ENCODE peak calls at places on chromosome 18, in seven cellular contexts. W, L, S, Z, G, I and B are unnamed samples.
A peak's percentile ranks its signal among the peaks of the same experiment; 100 is the strongest.

GRCh38 chr18:49368876-49369440 is 91.5 kb downstream of the DYM start:
- DNase-seq in Z (no peak), W (no peak), I (no peak), L (peak; percentile 9), G (no peak), S (no peak), B (no peak)

GRCh38 chr18:7568426-7568825 is 1.3 kb downstream of the PTPRM start:
- DNase-seq in W (peak; percentile 4), S (no peak), L (peak; percentile 37), G (no peak), Z (peak; percentile 66), I (no peak), B (no peak)

GRCh38 chr18:1296237-1296636 is 391.6 kb downstream of the ADCYAP1 start:
- DNase-seq in L (no peak), Z (no peak), G (no peak), S (no peak), I (no peak), W (no peak), B (no peak)

GRCh38 chr18:382423-382984 is 114.7 kb upstream of the THOC1 start:
- DNase-seq in Z (no peak), W (no peak), G (no peak), S (no peak), I (no peak), L (no peak), B (no peak)

GRCh38 chr18:9209230-9209629 is 72.6 kb downstream of the ANKRD12 start:
- DNase-seq in G (no peak), W (no peak), I (no peak), L (no peak), Z (no peak), S (no peak), B (no peak)

GRCh38 chr18:48728204-48728833 is 189.5 kb downstream of the CTIF start:
- DNase-seq in Z (no peak), W (no peak), L (no peak), G (no peak), I (no peak), S (no peak), B (no peak)

GRCh38 chr18:50190236-50190635 is 4.7 kb downstream of the MYO5B start:
- DNase-seq in Z (no peak), G (no peak), I (no peak), S (no peak), W (no peak), L (no peak), B (no peak)

GRCh38 chr18:50802133-50802532 is 17.7 kb downstream of the MRO start:
- DNase-seq in L (no peak), G (no peak), I (no peak), S (no peak), Z (no peak), W (no peak), B (no peak)

GRCh38 chr18:36212301-36212977 is 25.1 kb downstream of the MOCOS start:
- DNase-seq in Z (no peak), L (no peak), I (no peak), G (no peak), W (no peak), S (no peak), B (no peak)

GRCh38 chr18:40055262-40055661 is 1899.8 kb upstream of the PIK3C3 start:
- DNase-seq in Z (no peak), I (no peak), L (no peak), S (no peak), G (no peak), W (no peak), B (no peak)

GRCh38 chr18:55234366-55235093 is 275.3 kb upstream of the CCDC68 start:
- DNase-seq in I (peak; percentile 25), G (peak; percentile 41), Z (peak; percentile 80), L (peak; percentile 94), W (peak; percentile 59), S (peak; percentile 62), B (peak; percentile 92)

GRCh38 chr18:25456284-25456683 is 104.3 kb upstream of the ZNF521 start:
- DNase-seq in S (no peak), L (no peak), I (no peak), W (no peak), G (no peak), Z (no peak), B (no peak)

GRCh38 chr18:42635378-42636048 is 480.0 kb downstream of the RIT2 start:
- DNase-seq in L (no peak), W (no peak), Z (no peak), S (no peak), G (no peak), I (no peak), B (no peak)

GRCh38 chr18:55830490-55830889 is 242.5 kb upstream of the TCF4 start:
- DNase-seq in G (no peak), S (no peak), W (no peak), Z (no peak), I (no peak), L (no peak), B (no peak)

GRCh38 chr18:2534906-2535305 is 36.4 kb downstream of the METTL4 start:
- DNase-seq in G (no peak), Z (no peak), S (no peak), W (no peak), I (no peak), L (no peak), B (no peak)

GRCh38 chr18:45320724-45321123 is 294.6 kb upstream of the SLC14A2 start:
- DNase-seq in L (no peak), G (no peak), Z (no peak), W (no peak), S (no peak), I (no peak), B (peak; percentile 21)

GRCh38 chr18:1062592-1062991 is 157.9 kb downstream of the ADCYAP1 start:
- DNase-seq in Z (no peak), I (no peak), L (no peak), G (no peak), S (no peak), W (no peak), B (no peak)

GRCh38 chr18:56495884-56496283 is 142.5 kb downstream of the TXNL1 start:
- DNase-seq in S (no peak), L (no peak), W (no peak), G (no peak), I (no peak), Z (no peak), B (no peak)

GRCh38 chr18:55038162-55038561 is 78.9 kb upstream of the CCDC68 start:
- DNase-seq in G (no peak), Z (no peak), S (no peak), L (no peak), W (no peak), I (no peak), B (no peak)

GRCh38 chr18:10216809-10217208 is 237.6 kb upstream of the APCDD1 start:
- DNase-seq in Z (no peak), G (no peak), I (no peak), W (no peak), S (no peak), L (no peak), B (no peak)

GRCh38 chr18:43279015-43279758 is 1.9 kb upstream of the SYT4 start:
- DNase-seq in W (no peak), G (no peak), S (no peak), Z (no peak), I (peak; percentile 17), L (peak; percentile 90), B (peak; percentile 94)

GRCh38 chr18:74342416-74343043 is 26.9 kb downstream of the C18orf63 start:
- DNase-seq in S (peak; percentile 52), G (peak; percentile 35), L (no peak), Z (peak; percentile 11), W (no peak), I (peak; percentile 41), B (peak; percentile 19)

GRCh38 chr18:10826400-10826799 is 300.6 kb downstream of the NAPG start:
- DNase-seq in G (no peak), Z (no peak), I (no peak), L (no peak), W (no peak), S (no peak), B (no peak)

GRCh38 chr18:59876310-59876626 is 23.5 kb upstream of the PMAIP1 start:
- DNase-seq in Z (no peak), I (no peak), W (no peak), S (no peak), G (peak; percentile 69), L (no peak), B (no peak)

GRCh38 chr18:36700955-36701354 is 127.8 kb downstream of the TPGS2 start:
- DNase-seq in W (no peak), S (no peak), I (no peak), Z (no peak), L (no peak), G (no peak), B (no peak)